ENCODE peak calls at places on chromosome 12, in five cellular contexts. V is colonic mucosa, T is uterus, U is K562, M is fibroblast of lung. C is an unnamed sample.

GRCh38 chr12:72057330-72057911 is 118.8 kb downstream of the TPH2 start:
- DNase-seq in V (no peak), T (no peak), U (no peak), M (peak; percentile 60), C (no peak)

GRCh38 chr12:120363274-120363855 is 5.6 kb downstream of the MSI1 start:
- DNase-seq in V (no peak), T (no peak), U (no peak), M (no peak), C (no peak)

GRCh38 chr12:47782372-47782770 is 9.3 kb downstream of the SLC48A1 start:
- DNase-seq in V (no peak), T (no peak), U (no peak), M (no peak), C (no peak)

GRCh38 chr12:51202650-51203198 is 15.1 kb downstream of the POU6F1 start:
- DNase-seq in V (no peak), T (no peak), U (no peak), M (no peak), C (peak; percentile 28)

GRCh38 chr12:14776236-14776959 is 26.9 kb downstream of the WBP11 start:
- DNase-seq in V (no peak), T (no peak), U (no peak), M (no peak), C (no peak)

GRCh38 chr12:95397566-95397965 is 76.4 kb upstream of the METAP2 start:
- DNase-seq in V (no peak), T (no peak), U (no peak), M (no peak), C (no peak)

GRCh38 chr12:28759334-28759733 is 389.7 kb upstream of the FAR2 start:
- DNase-seq in V (no peak), T (no peak), U (no peak), M (peak; percentile 39), C (no peak)

GRCh38 chr12:68572650-68573049 is 38.0 kb upstream of the RAP1B start:
- DNase-seq in V (no peak), T (no peak), U (no peak), M (peak; percentile 68), C (no peak)

GRCh38 chr12:31531908-31532307 is 59.0 kb downstream of the DENND5B start:
- DNase-seq in V (no peak), T (no peak), U (no peak), M (no peak), C (no peak)

GRCh38 chr12:8890313-8891084 is 23.8 kb upstream of the PHC1 start:
- DNase-seq in V (peak; percentile 50), T (peak; percentile 46), U (peak; percentile 73), M (peak; percentile 33), C (peak; percentile 78)

GRCh38 chr12:9931245-9931644 is 925 bp downstream of the CLEC2A start:
- DNase-seq in V (no peak), T (no peak), U (no peak), M (no peak), C (no peak)

GRCh38 chr12:112029326-112029725 is 16.1 kb downstream of the ERP29 start:
- DNase-seq in V (no peak), T (no peak), U (no peak), M (no peak), C (no peak)

GRCh38 chr12:4281173-4281654 is 7.7 kb downstream of the CCND2 start:
- DNase-seq in V (peak; percentile 48), T (peak; percentile 30), U (no peak), M (no peak), C (no peak)

GRCh38 chr12:2163172-2163927 is 110.6 kb downstream of the CACNA1C start:
- DNase-seq in V (peak; percentile 95), T (peak; percentile 92), U (peak; percentile 16), M (peak; percentile 100), C (no peak)

GRCh38 chr12:31471823-31472222 is 119.1 kb downstream of the DENND5B start:
- DNase-seq in V (no peak), T (no peak), U (no peak), M (peak; percentile 35), C (no peak)

GRCh38 chr12:54935235-54935951 is 49.2 kb downstream of the TESPA1 start:
- DNase-seq in V (no peak), T (no peak), U (peak; percentile 75), M (peak; percentile 96), C (peak; percentile 46)

GRCh38 chr12:77229640-77230442 is 164.5 kb upstream of the E2F7 start:
- DNase-seq in V (no peak), T (no peak), U (no peak), M (peak; percentile 35), C (no peak)

GRCh38 chr12:74412607-74413230 is 124.9 kb upstream of the ATXN7L3B start:
- DNase-seq in V (no peak), T (no peak), U (peak; percentile 6), M (peak; percentile 10), C (no peak)

GRCh38 chr12:31591308-31591901 is 469 bp upstream of the DENND5B start:
- DNase-seq in V (peak; percentile 25), T (peak; percentile 45), U (peak; percentile 17), M (peak; percentile 24), C (peak; percentile 4)

GRCh38 chr12:93813972-93814821 is 137.0 kb downstream of the CRADD start:
- DNase-seq in V (peak; percentile 52), T (peak; percentile 84), U (peak; percentile 26), M (peak; percentile 51), C (no peak)

GRCh38 chr12:57766464-57767311 is at the start of gene CYP27B1:
- DNase-seq in V (no peak), T (no peak), U (peak; percentile 47), M (peak; percentile 33), C (no peak)

GRCh38 chr12:60172696-60173095 is 576.9 kb downstream of the SLC16A7 start:
- DNase-seq in V (no peak), T (no peak), U (no peak), M (no peak), C (no peak)

GRCh38 chr12:64796205-64796845 is 28.1 kb upstream of the TBC1D30 start:
- DNase-seq in V (peak; percentile 79), T (peak; percentile 70), U (peak; percentile 73), M (peak; percentile 87), C (peak; percentile 33)

GRCh38 chr12:24469089-24469488 is 479.8 kb downstream of the BCAT1 start:
- DNase-seq in V (no peak), T (no peak), U (no peak), M (no peak), C (no peak)

GRCh38 chr12:81450920-81451739 is 308.0 kb downstream of the PPFIA2 start:
- DNase-seq in V (peak; percentile 32), T (no peak), U (peak; percentile 7), M (peak; percentile 76), C (no peak)

GRCh38 chr12:113248046-113248825 is 27.0 kb downstream of the TPCN1 start:
- DNase-seq in V (no peak), T (no peak), U (no peak), M (no peak), C (no peak)

GRCh38 chr12:113248842-113249435 is 27.7 kb downstream of the TPCN1 start:
- DNase-seq in V (no peak), T (no peak), U (no peak), M (no peak), C (no peak)

GRCh38 chr12:113247123-113248045 is 26.1 kb downstream of the TPCN1 start:
- DNase-seq in V (no peak), T (no peak), U (no peak), M (peak; percentile 69), C (no peak)

GRCh38 chr12:113244015-113244983 is 23.0 kb downstream of the TPCN1 start:
- DNase-seq in V (peak; percentile 82), T (peak; percentile 63), U (no peak), M (no peak), C (no peak)

DNA sequence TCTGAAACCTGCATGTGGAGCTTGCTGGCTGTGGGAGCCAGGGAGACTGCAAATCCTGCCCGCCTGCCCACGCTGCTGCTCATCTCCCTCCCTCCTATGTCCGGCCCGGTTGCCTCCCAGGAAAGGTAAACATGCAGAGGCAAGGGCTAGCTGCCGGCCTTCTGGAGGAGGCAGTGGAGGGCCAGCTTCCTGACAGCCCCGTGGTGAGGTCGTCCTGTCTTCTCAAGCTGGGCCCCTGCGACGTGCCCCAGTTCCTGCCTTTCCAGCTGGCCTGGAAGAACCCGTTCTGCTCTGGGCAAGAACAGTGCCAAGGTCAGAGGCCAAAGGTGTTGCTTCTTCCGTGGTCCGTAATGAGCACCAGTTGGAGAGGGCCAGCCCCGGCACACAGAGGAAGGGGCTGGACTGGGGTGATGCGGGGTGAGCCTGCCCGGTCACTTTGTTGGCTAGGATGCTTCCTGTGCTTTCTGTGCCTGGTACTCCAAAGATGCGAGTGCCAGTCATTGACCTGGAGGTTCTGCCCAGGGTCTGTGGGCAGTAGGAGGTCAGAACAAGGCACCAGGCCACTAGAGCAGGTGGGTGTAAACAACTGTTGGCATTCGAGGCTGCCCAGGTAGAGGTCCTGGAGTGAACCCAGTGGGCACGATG is 25.3 kb downstream of the TPCN1 start:
- DNase-seq in V (no peak), T (no peak), U (no peak), M (peak; percentile 19), C (no peak)
- H3K4me1 ChIP-seq in V (peaks cover 41% of the 10 kb centered on the region), T (peaks cover 31% of the 10 kb centered on the region), U (peaks cover 31% of the 10 kb centered on the region), M (peaks cover 31% of the 10 kb centered on the region), C (no peaks in the 10 kb centered on the region)

DNA sequence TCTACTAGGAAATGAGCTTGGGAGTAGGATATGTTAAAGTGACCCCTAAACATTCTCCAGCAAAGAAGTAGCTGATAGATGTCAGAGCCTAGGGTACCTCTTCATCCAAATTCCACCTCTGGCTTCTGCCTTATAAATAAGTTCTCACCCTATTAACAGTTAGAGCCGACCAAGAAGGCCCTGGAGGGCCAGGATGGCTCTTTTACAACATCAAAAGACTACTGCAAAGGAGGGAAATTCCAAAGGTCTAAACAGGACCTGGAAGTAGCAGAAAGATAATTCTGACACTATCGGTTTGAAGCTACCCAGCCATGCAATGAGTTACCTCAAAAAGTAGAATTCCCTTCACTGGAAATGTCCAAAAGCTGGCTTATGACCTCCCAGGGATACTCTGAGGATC is 90.0 kb downstream of the PPM1H start:
- DNase-seq in V (no peak), T (no peak), U (no peak), M (no peak), C (no peak)
- H3K27ac ChIP-seq in V (no peak overlapping the region), T (no peak overlapping the region), U (no peak overlapping the region), M (no peak overlapping the region), C (no peak overlapping the region)

GRCh38 chr12:89379839-89380467 is 27.7 kb upstream of the DUSP6 start:
- DNase-seq in V (no peak), T (no peak), U (no peak), M (no peak), C (no peak)
- H3K4me1 ChIP-seq in V (peaks cover 14% of the 10 kb centered on the region), T (peaks cover 8% of the 10 kb centered on the region), U (no peaks in the 10 kb centered on the region), M (peaks cover 8% of the 10 kb centered on the region), C (peaks cover 12% of the 10 kb centered on the region)

GRCh38 chr12:125249066-125249824 is 184.0 kb downstream of the AACS start:
- DNase-seq in V (no peak), T (no peak), U (no peak), M (no peak), C (no peak)

GRCh38 chr12:125245601-125246345 is 180.5 kb downstream of the AACS start:
- DNase-seq in V (no peak), T (no peak), U (no peak), M (no peak), C (no peak)

GRCh38 chr12:125249932-125250331 is 184.7 kb downstream of the AACS start:
- DNase-seq in V (no peak), T (no peak), U (no peak), M (no peak), C (no peak)

GRCh38 chr12:125246346-125246656 is 181.1 kb downstream of the AACS start:
- DNase-seq in V (no peak), T (no peak), U (no peak), M (no peak), C (no peak)

DNA sequence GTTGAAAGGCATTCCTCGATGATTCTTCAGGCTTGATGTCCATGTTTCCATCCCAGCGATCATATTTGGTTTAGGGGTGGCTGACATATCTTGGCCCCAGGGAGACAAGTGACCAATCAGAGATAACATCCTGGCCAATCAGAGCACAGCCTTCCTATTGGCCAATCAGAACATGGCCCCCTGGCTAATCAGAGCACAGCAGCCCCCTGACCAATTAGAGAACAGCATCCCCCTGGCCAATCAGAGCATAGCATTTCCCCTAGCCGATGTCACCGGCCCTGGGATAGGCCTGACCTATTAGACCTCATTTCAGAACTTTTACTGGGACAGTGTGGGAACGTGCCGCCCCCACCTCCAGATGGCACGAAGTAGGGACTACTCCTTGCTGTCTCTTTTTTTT is 182.2 kb downstream of the AACS start:
- DNase-seq in V (no peak), T (no peak), U (peak; percentile 77), M (no peak), C (no peak)
- H3K27ac ChIP-seq in V (no peak overlapping the region), T (no peak overlapping the region), U (no peak overlapping the region), M (no peak overlapping the region), C (no peak overlapping the region)